ENCODE peak calls at places on chromosomes 3 and 15, in seven cellular contexts. S is GM10248; B is activated CD8-positive, alpha-beta memory T cell treated with anti-CD3 and anti-CD28 coated beads for 48 hours; F is HuH-7; J is activated T-helper 1 cell treated with anti-CD3 and anti-CD28 coated beads, Interleukin-12 subunit alpha, Interleukin-12 subunit beta, Interleukin-2, Interleukin-4 antibody, amounts not matched to agents 30 ng/mL and 10 ng/mL and 1 ng/mL, durations not matched to agents 14 hours and 24 hours and 36 hours; Z is LoVo; Y is stimulated activated CD4-positive, alpha-beta T cell treated with anti-CD3 and anti-CD28 coated beads, Interleukin-15, amount 100 ng/mL, for 24 hours. N is an unnamed sample.

GRCh38 chr15:71198846-71199245 is 83.6 kb downstream of the THSD4 start:
- DNase-seq in F (no peak), Z (no peak), J (no peak), S (no peak), Y (no peak), B (no peak), N (no peak)

GRCh38 chr3:100726706-100727105 is 17.4 kb downstream of the TFG start:
- DNase-seq in J (no peak), S (no peak), Y (no peak), F (no peak), Z (no peak), B (no peak), N (no peak)

GRCh38 chr3:193816028-193816395 is 223.0 kb downstream of the OPA1 start:
- DNase-seq in Y (no peak), S (no peak), J (no peak), F (no peak), B (no peak), Z (no peak), N (no peak)

GRCh38 chr3:76470285-76470684 is 569.6 kb upstream of the ROBO2 start:
- DNase-seq in B (no peak), Y (no peak), S (no peak), J (no peak), F (no peak), Z (no peak), N (no peak)

GRCh38 chr3:20809356-20809755 is 623.4 kb upstream of the SGO1 start:
- DNase-seq in Y (no peak), Z (no peak), F (no peak), S (no peak), J (no peak), B (no peak), N (no peak)

GRCh38 chr15:60734846-60735245 is 255.9 kb upstream of the ICE2 start:
- DNase-seq in Z (no peak), Y (no peak), J (no peak), S (no peak), F (no peak), B (no peak), N (no peak)

GRCh38 chr15:71547066-71547465 is 263.3 kb upstream of the NR2E3 start:
- DNase-seq in Y (no peak), B (no peak), Z (no peak), S (no peak), J (no peak), F (no peak), N (no peak)

GRCh38 chr3:172359231-172359630 is 89.0 kb downstream of the GHSR start:
- DNase-seq in Y (no peak), J (no peak), S (no peak), F (no peak), Z (no peak), B (no peak), N (no peak)

N was measured in germinal center.